ENCODE peak calls at places on chromosomes 7 and 10, in six cellular contexts. N is A549, J is Peyer's patch, X is neuronal stem cell, Y is HCT116, K is lower lobe of right lung. H is an unnamed sample.

GRCh38 chr7:19353158-19353557 is 207.9 kb upstream of the FERD3L start:
- DNase-seq in N (no peak), J (no peak), X (no peak), Y (no peak), K (no peak), H (no peak)

GRCh38 chr10:119177708-119178370 is 773 bp downstream of the PRDX3 start:
- DNase-seq in N (no peak), J (no peak), X (no peak), Y (no peak), K (no peak), H (no peak)

GRCh38 chr10:33237736-33238624 is 96.5 kb downstream of the NRP1 start:
- DNase-seq in N (peak; percentile 96), J (no peak), X (no peak), Y (peak; percentile 76), K (no peak), H (no peak)

GRCh38 chr7:47044620-47045019 is 537.3 kb downstream of the TNS3 start:
- DNase-seq in N (no peak), J (no peak), X (no peak), Y (no peak), K (no peak), H (no peak)

GRCh38 chr7:92751902-92752901 is 84.2 kb downstream of the CDK6 start:
- DNase-seq in N (peak; percentile 91), J (no peak), X (no peak), Y (peak; percentile 77), K (no peak), H (no peak)

GRCh38 chr7:157320607-157320979 is 16.2 kb upstream of the DNAJB6 start:
- DNase-seq in N (no peak), J (no peak), X (no peak), Y (no peak), K (no peak), H (no peak)

GRCh38 chr7:106545275-106545674 is 115.7 kb downstream of the CCDC71L start:
- DNase-seq in N (no peak), J (no peak), X (no peak), Y (no peak), K (no peak), H (no peak)

GRCh38 chr10:66836057-66836456 is 89.8 kb upstream of the LRRTM3 start:
- DNase-seq in N (peak; percentile 27), J (no peak), X (no peak), Y (no peak), K (no peak), H (no peak)

GRCh38 chr10:77350711-77351119 is 286.9 kb downstream of the KCNMA1 start:
- DNase-seq in N (peak; percentile 94), J (no peak), X (no peak), Y (peak; percentile 92), K (no peak), H (no peak)

GRCh38 chr10:34022195-34022594 is 687.7 kb upstream of the NRP1 start:
- DNase-seq in N (no peak), J (no peak), X (no peak), Y (no peak), K (no peak), H (no peak)

GRCh38 chr7:55572378-55573233 is at the start of gene VOPP1:
- DNase-seq in N (peak; percentile 58), J (peak; percentile 46), X (peak; percentile 68), Y (no peak), K (peak; percentile 73), H (peak; percentile 76)

GRCh38 chr10:14772399-14772798 is 2.3 kb downstream of the FAM107B start:
- DNase-seq in N (no peak), J (no peak), X (no peak), Y (no peak), K (no peak), H (no peak)

GRCh38 chr10:87865201-87866025 is 2.0 kb downstream of the PTEN start:
- DNase-seq in N (no peak), J (no peak), X (no peak), Y (no peak), K (no peak), H (no peak)

GRCh38 chr7:50349963-50350944 is 45.7 kb downstream of the IKZF1 start:
- DNase-seq in N (no peak), J (peak; percentile 61), X (no peak), Y (no peak), K (no peak), H (no peak)

GRCh38 chr10:23037561-23037960 is 57.8 kb upstream of the MSRB2 start:
- DNase-seq in N (no peak), J (no peak), X (no peak), Y (no peak), K (no peak), H (no peak)

GRCh38 chr10:34181545-34182300 is 633.4 kb downstream of the PARD3 start:
- DNase-seq in N (peak; percentile 10), J (no peak), X (no peak), Y (no peak), K (no peak), H (peak; percentile 29)

GRCh38 chr7:43590862-43591550 is 8.1 kb downstream of the STK17A start:
- DNase-seq in N (no peak), J (no peak), X (no peak), Y (no peak), K (no peak), H (no peak)

GRCh38 chr10:74875966-74876365 is 49.6 kb downstream of the KAT6B start:
- DNase-seq in N (peak; percentile 25), J (no peak), X (no peak), Y (no peak), K (no peak), H (no peak)

GRCh38 chr7:151094675-151095074 is 8.4 kb downstream of the AGAP3 start:
- DNase-seq in N (no peak), J (no peak), X (no peak), Y (no peak), K (no peak), H (no peak)

GRCh38 chr7:18570890-18571478 is 75.4 kb downstream of the HDAC9 start:
- DNase-seq in N (peak; percentile 40), J (no peak), X (no peak), Y (peak; percentile 31), K (no peak), H (no peak)

GRCh38 chr7:128407751-128408708 is 1.8 kb downstream of the IMPDH1 start:
- DNase-seq in N (no peak), J (no peak), X (no peak), Y (no peak), K (no peak), H (peak; percentile 47)

GRCh38 chr7:128405345-128406146 is 4.2 kb downstream of the IMPDH1 start:
- DNase-seq in N (no peak), J (peak; percentile 52), X (peak; percentile 57), Y (no peak), K (peak; percentile 70), H (peak; percentile 58)

GRCh38 chr7:128406986-128407589 is 2.7 kb downstream of the IMPDH1 start:
- DNase-seq in N (no peak), J (no peak), X (no peak), Y (no peak), K (no peak), H (peak; percentile 48)

GRCh38 chr7:128404826-128405344 is 4.9 kb downstream of the IMPDH1 start:
- DNase-seq in N (no peak), J (no peak), X (no peak), Y (no peak), K (no peak), H (no peak)

GRCh38 chr7:128406147-128406985 is 3.4 kb downstream of the IMPDH1 start:
- DNase-seq in N (no peak), J (no peak), X (no peak), Y (no peak), K (no peak), H (no peak)
- H3K4me3 ChIP-seq in N (peak overlapping the region; percentile 85), J (peak overlapping the region; percentile 76), X (peak overlapping the region; percentile 74), Y (peak overlapping the region; percentile 2), K (peak overlapping the region; percentile 75), H (peak overlapping the region; percentile 56)

GRCh38 chr10:16602104-16602735 is 80.5 kb upstream of the C1QL3 start:
- DNase-seq in N (no peak), J (no peak), X (no peak), Y (no peak), K (no peak), H (no peak)

GRCh38 chr10:16594106-16594505 is 72.4 kb upstream of the C1QL3 start:
- DNase-seq in N (no peak), J (no peak), X (no peak), Y (no peak), K (no peak), H (no peak)

GRCh38 chr10:16592327-16592854 is 70.7 kb upstream of the C1QL3 start:
- DNase-seq in N (no peak), J (no peak), X (no peak), Y (no peak), K (no peak), H (no peak)

GRCh38 chr10:16599662-16600061 is 78.0 kb upstream of the C1QL3 start:
- DNase-seq in N (no peak), J (no peak), X (no peak), Y (no peak), K (no peak), H (no peak)

DNA sequence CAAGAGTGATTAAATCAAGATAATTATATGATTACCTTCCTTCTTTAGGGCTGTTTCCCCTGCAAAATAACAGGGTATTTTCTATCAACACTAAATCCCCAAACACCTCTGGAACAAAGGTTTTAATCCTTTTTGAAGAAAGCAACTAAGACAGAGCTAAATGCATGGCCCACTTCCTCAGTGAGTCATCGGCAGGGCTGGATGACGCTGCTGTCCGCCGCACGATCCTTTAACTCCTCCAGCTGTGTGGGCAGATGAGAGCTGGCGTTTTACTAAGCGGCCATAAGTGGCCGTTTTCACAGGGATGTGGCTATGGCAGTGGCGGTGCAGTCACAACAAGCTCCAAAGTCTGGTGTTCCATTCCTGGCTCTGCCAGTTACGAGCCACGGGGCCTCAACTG is 76.0 kb upstream of the C1QL3 start:
- DNase-seq in N (no peak), J (no peak), X (no peak), Y (no peak), K (no peak), H (no peak)
- H3K4me1 ChIP-seq in N (no peaks in the 10 kb centered on the region), J (no peaks in the 10 kb centered on the region), X (no peaks in the 10 kb centered on the region), Y (no peaks in the 10 kb centered on the region), K (no peaks in the 10 kb centered on the region), H (no peaks in the 10 kb centered on the region)

DNA sequence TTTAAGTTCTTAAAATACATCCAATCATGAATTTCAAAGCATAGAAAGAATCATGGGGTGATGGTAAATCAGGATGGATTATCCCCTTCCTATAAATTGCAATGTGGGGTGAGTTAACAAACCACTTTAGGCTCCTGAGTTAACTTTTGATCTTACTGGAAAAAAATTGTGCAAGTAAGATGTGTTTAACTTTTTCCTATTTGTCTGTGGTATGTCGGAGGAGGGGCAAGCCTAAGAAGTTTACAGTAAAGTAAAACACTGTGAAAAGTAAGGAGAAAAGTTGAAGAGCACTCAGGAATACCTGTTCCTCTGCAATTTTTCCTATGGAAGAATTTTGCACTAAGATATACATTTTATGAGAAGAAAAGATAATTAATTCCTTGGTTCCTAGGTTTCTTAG is 44.4 kb downstream of the IFIT5 start:
- DNase-seq in N (no peak), J (no peak), X (no peak), Y (no peak), K (no peak), H (no peak)
- H3K27ac ChIP-seq in N (no peak overlapping the region), J (no peak overlapping the region), X (no peak overlapping the region), Y (no peak overlapping the region), K (no peak overlapping the region), H (no peak overlapping the region)

DNA sequence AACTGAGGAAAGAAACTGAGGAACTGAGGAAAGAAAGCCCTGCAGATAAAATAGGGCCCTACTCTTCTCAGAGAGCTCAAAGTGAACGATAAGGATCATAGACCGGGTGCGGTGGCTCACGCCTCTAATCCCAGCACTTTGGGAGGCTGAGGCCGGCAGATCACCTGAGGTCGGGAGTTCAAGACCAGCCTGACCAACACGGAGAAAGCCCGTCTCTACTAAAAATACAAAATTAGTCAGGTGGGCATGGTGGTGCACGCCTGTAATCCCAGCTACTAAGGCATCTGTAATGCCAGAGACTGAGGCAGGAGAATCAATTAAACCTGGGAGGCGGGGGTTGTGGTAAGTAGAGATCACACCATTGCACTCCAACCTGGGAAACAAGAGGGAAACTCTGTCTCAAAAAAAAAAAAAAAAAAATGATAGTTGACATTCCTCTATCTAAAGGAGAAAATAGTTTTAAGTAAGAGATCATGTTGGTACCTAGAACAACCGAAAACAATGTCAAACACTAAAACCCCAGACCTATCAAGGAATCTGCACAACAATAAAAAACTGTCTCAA is 2.5 kb downstream of the MKRN1 start:
- DNase-seq in N (no peak), J (no peak), X (no peak), Y (no peak), K (no peak), H (no peak)
- H3K4me3 ChIP-seq in N (no peak overlapping the region), J (no peak overlapping the region), X (peak overlapping the region; percentile 8), Y (no peak overlapping the region), K (peak overlapping the region; percentile 98), H (peak overlapping the region; percentile 96)